ENCODE peak calls at places on chromosomes 12 and 14, in four cellular contexts. I is GM12892, J is GM12878, L is K562. M is an unnamed sample.

GRCh38 chr12:21992823-21993222 is 51.6 kb upstream of the ABCC9 start:
- DNase-seq in L (peak; percentile 43), J (no peak), I (no peak), M (no peak)

GRCh38 chr12:114674201-114675047 is 9.6 kb downstream of the TBX3 start:
- DNase-seq in I (no peak), L (no peak), J (no peak), M (no peak)

GRCh38 chr14:21102472-21103164 is 1.8 kb downstream of the TMEM253 start:
- DNase-seq in J (no peak), I (no peak), L (peak; percentile 34), M (no peak)

GRCh38 chr14:76773188-76773885 is 12.1 kb downstream of the VASH1 start:
- DNase-seq in J (no peak), L (peak; percentile 68), I (no peak), M (no peak)

GRCh38 chr12:87202189-87202588 is 827.0 kb downstream of the C12orf50 start:
- DNase-seq in I (no peak), L (no peak), J (no peak), M (no peak)

GRCh38 chr14:37497422-37497821 is 97.6 kb downstream of the FOXA1 start:
- DNase-seq in J (no peak), I (no peak), L (no peak), M (no peak)

GRCh38 chr12:31272607-31273225 is 53.2 kb downstream of the SINHCAF start:
- DNase-seq in J (no peak), L (no peak), I (no peak), M (no peak)

GRCh38 chr12:53506881-53507719 is at the start of gene NPFF:
- DNase-seq in L (no peak), J (no peak), I (no peak), M (no peak)

GRCh38 chr14:65632487-65632886 is 220.0 kb downstream of the FUT8 start:
- DNase-seq in J (no peak), I (no peak), L (no peak), M (no peak)

GRCh38 chr12:108972226-108972757 is 48.6 kb downstream of the SVOP start:
- DNase-seq in L (no peak), I (no peak), J (no peak), M (no peak)

GRCh38 chr12:10067259-10067658 is 31.5 kb downstream of the CLEC1A start:
- DNase-seq in I (no peak), L (no peak), J (no peak), M (no peak)

GRCh38 chr12:124738636-124739467 is 124.8 kb downstream of the SCARB1 start:
- DNase-seq in J (no peak), L (no peak), I (no peak), M (no peak)

GRCh38 chr12:16036073-16036472 is 124.9 kb downstream of the DERA start:
- DNase-seq in J (no peak), L (no peak), I (no peak), M (no peak)

GRCh38 chr12:20268121-20268732 is 100.1 kb upstream of the PDE3A start:
- DNase-seq in J (no peak), I (no peak), L (no peak), M (no peak)

GRCh38 chr12:6946033-6946919 is 2.5 kb downstream of the C12orf57 start:
- DNase-seq in L (peak; percentile 65), I (no peak), J (peak; percentile 80), M (no peak)

GRCh38 chr14:105485720-105486332 is 860 bp upstream of the CRIP1 start:
- DNase-seq in I (no peak), J (no peak), L (peak; percentile 70), M (no peak)

GRCh38 chr12:46402451-46402850 is 29.9 kb upstream of the SLC38A2 start:
- DNase-seq in I (no peak), J (no peak), L (no peak), M (no peak)

GRCh38 chr12:76020281-76020680 is 11.3 kb downstream of the PHLDA1 start:
- DNase-seq in J (peak; percentile 15), L (no peak), I (no peak), M (no peak)

GRCh38 chr12:66623455-66623854 is 55.4 kb downstream of the GRIP1 start:
- DNase-seq in I (no peak), L (no peak), J (no peak), M (no peak)

GRCh38 chr12:110744176-110744575 is 1.5 kb upstream of the PPP1CC start:
- DNase-seq in L (no peak), J (no peak), I (no peak), M (no peak)

GRCh38 chr12:124804011-124804621 is 59.5 kb downstream of the SCARB1 start:
- DNase-seq in I (no peak), J (no peak), L (peak; percentile 78), M (no peak)

GRCh38 chr14:75578099-75578785 is at the start of gene FLVCR2:
- DNase-seq in I (peak; percentile 78), L (peak; percentile 70), J (no peak), M (peak; percentile 74)

GRCh38 chr14:92495041-92495440 is 18.5 kb upstream of the RIN3 start:
- DNase-seq in J (no peak), L (no peak), I (no peak), M (no peak)

GRCh38 chr12:43131304-43131703 is 420.7 kb downstream of the ADAMTS20 start:
- DNase-seq in J (no peak), L (no peak), I (no peak), M (no peak)

GRCh38 chr14:34496679-34497513 is 34.9 kb upstream of the SPTSSA start:
- DNase-seq in J (no peak), L (peak; percentile 68), I (no peak), M (no peak)

GRCh38 chr12:124453419-124454351 is 113.7 kb downstream of the NCOR2 start:
- DNase-seq in L (no peak), J (peak; percentile 72), I (peak; percentile 95), M (peak; percentile 94)

GRCh38 chr12:3225154-3225795 is 148.1 kb downstream of the TSPAN9 start:
- DNase-seq in L (no peak), I (no peak), J (no peak), M (no peak)

GRCh38 chr14:94918896-94919295 is 149.0 kb upstream of the GSC start:
- DNase-seq in I (no peak), L (no peak), J (no peak), M (no peak)

GRCh38 chr12:98698603-98699463 is 53.7 kb downstream of the APAF1 start:
- DNase-seq in L (peak; percentile 30), I (peak; percentile 19), J (peak; percentile 38), M (peak; percentile 25)

GRCh38 chr12:90548595-90548994 is 406.4 kb downstream of the CCER1 start:
- DNase-seq in L (no peak), J (no peak), I (no peak), M (no peak)

GRCh38 chr12:121799175-121799841 is 4.5 kb upstream of the SETD1B start:
- DNase-seq in L (peak; percentile 68), I (peak; percentile 59), J (no peak), M (no peak)

GRCh38 chr12:6096527-6096926 is 27.9 kb downstream of the VWF start:
- DNase-seq in I (no peak), L (no peak), J (no peak), M (no peak)

GRCh38 chr14:61891251-61891650 is 129.0 kb downstream of the SNAPC1 start:
- DNase-seq in L (no peak), J (no peak), I (no peak), M (no peak)

GRCh38 chr14:74176404-74176788 is 62.9 kb upstream of the VSX2 start:
- DNase-seq in I (no peak), J (no peak), L (no peak), M (no peak)

GRCh38 chr14:71524321-71524982 is 407.8 kb upstream of the RGS6 start:
- DNase-seq in L (no peak), I (no peak), J (peak; percentile 64), M (no peak)

GRCh38 chr14:99734406-99735051 is 50.4 kb downstream of the CYP46A1 start:
- DNase-seq in L (no peak), I (no peak), J (no peak), M (no peak)

GRCh38 chr14:77707355-77707723 is 484 bp downstream of the ALKBH1 start:
- DNase-seq in J (no peak), L (peak; percentile 26), I (peak; percentile 10), M (peak; percentile 13)

DNA sequence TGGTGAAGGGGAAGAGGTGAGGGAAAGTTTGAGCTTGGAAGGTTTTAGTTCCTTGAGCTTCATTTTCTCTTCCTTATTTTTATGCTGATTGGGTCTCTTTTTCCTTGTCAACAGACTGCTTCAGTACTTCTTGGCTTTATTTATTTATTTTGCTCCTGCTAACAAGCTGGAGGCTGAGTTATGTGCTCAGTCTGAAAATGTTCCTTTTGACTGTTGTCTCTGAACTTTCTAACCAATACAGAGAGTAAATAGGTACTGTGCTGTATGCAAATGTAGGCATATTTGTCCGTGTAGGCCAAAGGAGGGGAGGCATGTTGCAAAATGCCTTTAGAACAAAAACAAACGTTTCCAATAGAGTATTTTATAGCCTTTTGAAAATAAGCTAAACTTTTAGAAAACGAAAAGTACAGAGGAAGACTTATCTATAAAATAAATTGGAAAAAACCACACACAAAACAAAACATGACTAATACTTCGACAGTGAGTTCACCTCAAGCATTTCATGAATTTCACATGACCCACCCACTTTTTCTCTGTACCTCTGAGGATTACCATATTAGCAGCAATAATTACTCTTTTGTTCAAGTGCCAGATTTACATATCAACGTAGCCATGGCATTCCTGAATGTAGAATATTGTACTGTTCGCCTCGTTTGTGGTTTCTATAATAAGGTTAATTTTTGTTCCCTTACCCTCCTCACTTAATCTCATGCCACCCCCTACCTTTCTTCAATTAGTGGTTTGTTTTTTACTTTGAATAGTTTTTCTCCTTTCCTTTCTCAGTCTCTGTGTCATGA is 4.7 kb upstream of the CREBL2 start:
- DNase-seq in I (no peak), L (no peak), J (peak; percentile 53), M (no peak)
- TF ChIP-seq TAF1 in I (no peak), L (no peak), J (peak; percentile 20), M (no peak)

GRCh38 chr14:68981539-68981976 is 2.5 kb upstream of the ACTN1 start:
- DNase-seq in J (no peak), I (no peak), L (no peak), M (no peak)
- TF ChIP-seq TAF1 in J (no peak), I (no peak), L (no peak), M (no peak)

GRCh38 chr12:25585662-25586061 is 32.6 kb upstream of the LMNTD1 start:
- DNase-seq in L (no peak), J (no peak), I (no peak), M (no peak)

GRCh38 chr12:25581067-25581466 is 28.0 kb upstream of the LMNTD1 start:
- DNase-seq in L (no peak), J (no peak), I (no peak), M (no peak)

GRCh38 chr12:25587346-25587745 is 34.3 kb upstream of the LMNTD1 start:
- DNase-seq in I (no peak), L (no peak), J (no peak), M (no peak)

GRCh38 chr12:25583545-25583944 is 30.5 kb upstream of the LMNTD1 start:
- DNase-seq in L (no peak), J (no peak), I (no peak), M (no peak)

GRCh38 chr12:25585021-25585523 is 32.0 kb upstream of the LMNTD1 start:
- DNase-seq in I (no peak), L (no peak), J (no peak), M (no peak)
- TF ChIP-seq TAF1 in I (no peak), L (no peak), J (no peak), M (no peak)

GRCh38 chr12:93710574-93710926 is 33.4 kb downstream of the CRADD start:
- DNase-seq in J (no peak), I (no peak), L (peak; percentile 36), M (no peak)

GRCh38 chr12:93712204-93712603 is 35.0 kb downstream of the CRADD start:
- DNase-seq in I (no peak), J (no peak), L (no peak), M (no peak)

GRCh38 chr12:93713800-93714199 is 36.6 kb downstream of the CRADD start:
- DNase-seq in I (no peak), J (no peak), L (no peak), M (no peak)

GRCh38 chr12:93713060-93713459 is 35.9 kb downstream of the CRADD start:
- DNase-seq in I (no peak), J (no peak), L (no peak), M (no peak)

GRCh38 chr12:93714382-93714781 is 37.2 kb downstream of the CRADD start:
- DNase-seq in I (no peak), J (no peak), L (no peak), M (no peak)
- TF ChIP-seq TAF1 in I (no peak), J (no peak), L (no peak), M (no peak)

M was measured in GM12891.